ENCODE peak calls at places on chromosomes 3 and 15, in four cellular contexts. H is mesothelial cell of epicardium, A is neural crest cell, B is endothelial cell. L is an unnamed sample.

GRCh38 chr15:20340931-20341661 is 200.5 kb downstream of the GOLGA6L6 start:
- DNase-seq in H (peak), A (peak), B (peak), L (peak)

GRCh38 chr3:30597131-30597768 is 9.2 kb upstream of the TGFBR2 start:
- DNase-seq in H (no peak), A (no peak), B (no peak), L (no peak)

GRCh38 chr3:183911763-183912506 is 27.3 kb upstream of the PARL start:
- DNase-seq in H (no peak), A (no peak), B (no peak), L (no peak)

GRCh38 chr15:65451989-65452388 is 29.2 kb upstream of the IGDCC4 start:
- DNase-seq in H (no peak), A (no peak), B (no peak), L (no peak)

GRCh38 chr3:142215111-142215510 is 10.3 kb downstream of the GK5 start:
- DNase-seq in H (no peak), A (no peak), B (no peak), L (no peak)

GRCh38 chr3:148991219-148992026 is at the start of gene GYG1:
- DNase-seq in H (peak), A (peak), B (peak), L (peak)

GRCh38 chr15:63979227-63979793 is 67.0 kb downstream of the DAPK2 start:
- DNase-seq in H (no peak), A (no peak), B (no peak), L (no peak)

GRCh38 chr3:152113413-152113812 is 155.3 kb upstream of the MBNL1 start:
- DNase-seq in H (no peak), A (no peak), B (no peak), L (no peak)

GRCh38 chr3:43223670-43224364 is 62.5 kb upstream of the SNRK start:
- DNase-seq in H (no peak), A (no peak), B (no peak), L (no peak)

GRCh38 chr3:1696654-1697275 is 401.9 kb upstream of the CNTN4 start:
- DNase-seq in H (no peak), A (no peak), B (no peak), L (no peak)

GRCh38 chr3:158713094-158713499 is 19.2 kb downstream of the RARRES1 start:
- DNase-seq in H (no peak), A (no peak), B (peak), L (no peak)

GRCh38 chr15:60791216-60791615 is 312.3 kb upstream of the ICE2 start:
- DNase-seq in H (no peak), A (no peak), B (no peak), L (no peak)

GRCh38 chr3:188682316-188682715 is 489.5 kb upstream of the TPRG1 start:
- DNase-seq in H (no peak), A (no peak), B (no peak), L (no peak)

GRCh38 chr3:155807823-155808222 is 1.7 kb upstream of the C3orf33 start:
- DNase-seq in H (no peak), A (no peak), B (no peak), L (no peak)

GRCh38 chr3:69605849-69606248 is 133.4 kb upstream of the MITF start:
- DNase-seq in H (no peak), A (no peak), B (no peak), L (no peak)

GRCh38 chr3:149384911-149385321 is 7.5 kb upstream of the TM4SF1 start:
- DNase-seq in H (no peak), A (no peak), B (no peak), L (no peak)

GRCh38 chr3:188153949-188154757 is at the start of gene LPP:
- DNase-seq in H (peak), A (peak), B (peak), L (peak)

DNA sequence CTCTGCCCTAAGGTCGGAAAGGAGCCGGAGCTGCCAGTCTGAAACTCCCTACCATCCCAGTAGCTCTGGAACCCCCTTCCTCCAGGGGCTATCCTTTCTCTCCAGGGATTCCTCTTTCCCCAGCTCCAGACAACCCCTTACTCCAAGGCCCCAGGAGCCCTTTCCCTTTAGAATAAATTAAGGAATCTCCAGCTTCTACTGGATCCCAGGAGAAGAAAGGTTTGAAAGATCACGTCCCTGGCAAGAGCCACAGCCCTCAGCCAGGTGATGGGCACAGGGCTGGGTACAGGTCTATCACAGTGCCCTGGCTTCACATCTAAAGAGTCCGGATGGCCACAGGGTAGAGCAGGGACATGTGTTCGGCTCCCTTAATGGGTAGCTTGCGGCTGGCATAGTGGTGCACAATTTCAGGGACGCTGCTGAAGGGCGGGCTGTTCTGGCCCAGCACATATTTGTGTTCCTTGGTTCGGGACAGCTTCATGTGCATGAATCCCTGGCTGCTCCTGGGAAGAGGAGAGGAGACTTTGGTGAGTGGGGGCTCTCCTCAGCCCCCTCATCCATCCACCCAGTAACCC is 20.0 kb downstream of the SHF start:
- DNase-seq in H (no peak), A (no peak), B (no peak), L (no peak)
- TF ChIP-seq CTCF in H (no peak), A (no peak), B (no peak), L (no peak)

GRCh38 chr3:127215714-127216414 is 22.9 kb downstream of the PRR23E start:
- DNase-seq in H (no peak), A (no peak), B (no peak), L (no peak)

GRCh38 chr3:127220497-127220896 is 27.6 kb downstream of the PRR23E start:
- DNase-seq in H (no peak), A (no peak), B (no peak), L (no peak)

GRCh38 chr3:127216415-127217261 is 23.7 kb downstream of the PRR23E start:
- DNase-seq in H (no peak), A (no peak), B (no peak), L (no peak)

GRCh38 chr3:127217594-127218456 is 24.9 kb downstream of the PRR23E start:
- DNase-seq in H (no peak), A (no peak), B (no peak), L (no peak)

DNA sequence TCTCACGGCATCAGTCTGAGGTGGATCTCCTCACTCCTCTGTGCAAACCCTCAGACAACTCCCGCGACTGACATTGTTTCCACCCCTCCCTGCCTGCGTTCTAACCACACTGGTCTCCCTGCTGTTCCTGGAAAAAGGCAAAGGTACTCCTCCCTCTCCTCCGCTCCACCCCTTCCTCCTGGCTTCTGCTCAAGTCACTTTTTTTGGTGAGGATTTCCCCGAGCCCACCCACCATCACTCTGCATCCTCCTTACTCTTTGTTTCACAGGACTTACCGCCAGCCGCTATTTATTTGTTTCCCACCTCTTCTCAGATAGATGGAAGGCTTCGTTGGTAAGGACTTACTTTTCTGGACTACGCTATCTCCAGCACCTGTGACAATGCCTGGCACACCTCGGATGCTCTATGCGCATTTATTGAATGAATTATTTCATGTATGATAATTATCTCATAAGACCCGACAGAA is 25.6 kb downstream of the PRR23E start:
- DNase-seq in H (no peak), A (no peak), B (no peak), L (no peak)
- TF ChIP-seq CTCF in H (no peak), A (no peak), B (no peak), L (no peak)

GRCh38 chr15:75694241-75695182 is 18.1 kb downstream of the CSPG4 start:
- DNase-seq in H (no peak), A (peak), B (peak), L (no peak)
- TF ChIP-seq CTCF in H (no peak), A (peak), B (no peak), L (no peak)

GRCh38 chr3:15815696-15816095 is 17.9 kb upstream of the ANKRD28 start:
- DNase-seq in H (no peak), A (no peak), B (no peak), L (no peak)
- TF ChIP-seq CTCF in H (peak), A (peak), B (peak), L (no peak)

GRCh38 chr3:122679085-122679466 is 1.6 kb upstream of the PARP14 start:
- DNase-seq in H (peak), A (peak), B (peak), L (peak)
- TF ChIP-seq CTCF in H (peak), A (peak), B (peak), L (no peak)

DNA sequence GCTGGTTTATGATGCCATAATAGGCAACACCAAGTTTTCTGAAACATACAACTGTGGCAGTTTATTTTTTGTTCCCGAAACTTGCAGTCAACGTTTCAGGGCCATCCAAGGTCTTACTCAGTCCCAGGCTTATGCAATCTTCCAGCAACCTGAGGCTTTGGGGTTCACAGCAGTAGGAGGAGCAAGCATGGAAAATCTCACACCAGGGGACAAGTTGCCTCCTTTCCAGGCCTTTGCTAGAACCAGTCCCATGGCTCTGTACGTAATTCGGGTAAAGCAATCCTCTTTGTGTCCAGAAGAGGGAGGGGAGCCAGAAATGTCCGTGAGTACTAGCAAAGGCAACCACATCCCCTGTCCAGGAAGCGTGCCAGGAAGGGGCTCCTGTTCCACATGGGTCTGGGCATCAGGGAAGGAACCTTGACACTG is 4.7 kb upstream of the FAM240A start:
- DNase-seq in H (no peak), A (no peak), B (peak), L (no peak)
- TF ChIP-seq CTCF in H (no peak), A (peak), B (peak), L (no peak)

L was measured in omental fat pad.